ENCODE peak calls at places on chromosomes 7 and 10, in seven cellular contexts. F is naive thymus-derived CD4-positive, alpha-beta T cell; C is uterus; R is lung; E is OCI-LY7; B is activated CD4-positive, alpha-beta T cell treated with anti-CD3 and anti-CD28 coated beads, Interleukin-2, amount 50 U/mL, for 1 hour; H is activated CD8-positive, alpha-beta T cell treated with anti-CD3 and anti-CD28 coated beads for 36 hours. N is an unnamed sample.

GRCh38 chr10:74177140-74177677 is 26.2 kb downstream of the ADK start:
- DNase-seq in F (no peak), C (peak), R (peak), E (peak), B (peak), H (peak), N (no peak)

GRCh38 chr7:77391230-77391629 is 24.9 kb downstream of the GSAP start:
- DNase-seq in F (no peak), C (no peak), R (no peak), E (no peak), B (no peak), H (no peak), N (no peak)

GRCh38 chr7:29398011-29398410 is 165.6 kb upstream of the PRR15 start:
- DNase-seq in F (no peak), C (no peak), R (no peak), E (no peak), B (no peak), H (no peak), N (no peak)

GRCh38 chr10:131755200-131755599 is 145.6 kb upstream of the PPP2R2D start:
- DNase-seq in F (no peak), C (no peak), R (no peak), E (no peak), B (no peak), H (no peak), N (no peak)

GRCh38 chr10:208616-209015 is 73.4 kb downstream of the ZMYND11 start:
- DNase-seq in F (no peak), C (no peak), R (no peak), E (no peak), B (no peak), H (no peak), N (no peak)

GRCh38 chr10:81042647-81043046 is 504.9 kb downstream of the SH2D4B start:
- DNase-seq in F (no peak), C (no peak), R (no peak), E (no peak), B (no peak), H (no peak), N (no peak)

GRCh38 chr7:16326099-16326498 is 95.2 kb downstream of the CRPPA start:
- DNase-seq in F (no peak), C (no peak), R (no peak), E (no peak), B (no peak), H (no peak), N (no peak)

GRCh38 chr10:69648461-69648860 is 18.4 kb downstream of the FAM241B start:
- DNase-seq in F (no peak), C (no peak), R (no peak), E (no peak), B (no peak), H (no peak), N (no peak)

GRCh38 chr7:46838463-46838862 is 743.4 kb downstream of the TNS3 start:
- DNase-seq in F (no peak), C (no peak), R (no peak), E (no peak), B (no peak), H (no peak), N (no peak)

GRCh38 chr7:146414872-146415271 is 298.3 kb downstream of the CNTNAP2 start:
- DNase-seq in F (no peak), C (no peak), R (no peak), E (no peak), B (no peak), H (no peak), N (no peak)

GRCh38 chr10:20598590-20598989 is 298.5 kb downstream of the NEBL start:
- DNase-seq in F (no peak), C (peak), R (peak), E (no peak), B (no peak), H (no peak), N (peak)

GRCh38 chr10:11205026-11205772 is 187.5 kb downstream of the CELF2 start:
- DNase-seq in F (no peak), C (no peak), R (no peak), E (no peak), B (no peak), H (peak), N (peak)

GRCh38 chr10:104334965-104335650 is 3.2 kb downstream of the ITPRIP start:
- DNase-seq in F (no peak), C (no peak), R (no peak), E (no peak), B (no peak), H (no peak), N (no peak)

GRCh38 chr7:137895301-137896201 is 48.8 kb upstream of the DGKI start:
- DNase-seq in F (no peak), C (no peak), R (no peak), E (no peak), B (no peak), H (peak), N (no peak)

GRCh38 chr10:25101466-25101865 is 73.3 kb upstream of the GPR158 start:
- DNase-seq in F (no peak), C (no peak), R (no peak), E (no peak), B (no peak), H (no peak), N (no peak)

GRCh38 chr10:91380873-91381561 is 29.1 kb upstream of the HECTD2 start:
- DNase-seq in F (no peak), C (no peak), R (no peak), E (no peak), B (no peak), H (no peak), N (no peak)

GRCh38 chr7:155216475-155217272 is 81.0 kb upstream of the INSIG1 start:
- DNase-seq in F (no peak), C (no peak), R (no peak), E (no peak), B (no peak), H (no peak), N (no peak)

GRCh38 chr7:85600425-85600824 is 413.6 kb upstream of the SEMA3D start:
- DNase-seq in F (no peak), C (no peak), R (no peak), E (no peak), B (no peak), H (no peak), N (no peak)

GRCh38 chr7:43589728-43590127 is 6.8 kb downstream of the STK17A start:
- DNase-seq in F (no peak), C (no peak), R (no peak), E (no peak), B (no peak), H (no peak), N (no peak)

GRCh38 chr7:80882213-80882801 is 36.5 kb downstream of the SEMA3C start:
- DNase-seq in F (no peak), C (no peak), R (no peak), E (no peak), B (no peak), H (no peak), N (no peak)

GRCh38 chr7:77205706-77206105 is 6.1 kb upstream of the FGL2 start:
- DNase-seq in F (no peak), C (no peak), R (no peak), E (no peak), B (no peak), H (no peak), N (no peak)

GRCh38 chr7:27171636-27172387 is 2.3 kb downstream of the HOXA10 start:
- DNase-seq in F (no peak), C (peak), R (no peak), E (no peak), B (no peak), H (no peak), N (no peak)

GRCh38 chr10:67851229-67851628 is 13.2 kb upstream of the DNAJC12 start:
- DNase-seq in F (no peak), C (no peak), R (no peak), E (no peak), B (no peak), H (no peak), N (no peak)

GRCh38 chr7:26627871-26628270 is 236.5 kb downstream of the SKAP2 start:
- DNase-seq in F (no peak), C (no peak), R (no peak), E (no peak), B (no peak), H (no peak), N (no peak)

GRCh38 chr7:105647591-105647990 is 66.3 kb upstream of the EFCAB10 start:
- DNase-seq in F (no peak), C (no peak), R (no peak), E (no peak), B (no peak), H (no peak), N (no peak)

GRCh38 chr7:36416251-36416650 is 26.6 kb downstream of the ANLN start:
- DNase-seq in F (no peak), C (no peak), R (no peak), E (no peak), B (no peak), H (no peak), N (no peak)

GRCh38 chr7:27166475-27167169 is 1.3 kb upstream of the HOXA9 start:
- DNase-seq in F (no peak), C (no peak), R (no peak), E (no peak), B (no peak), H (no peak), N (no peak)

GRCh38 chr10:48587101-48587500 is 17.8 kb downstream of the ARHGAP22 start:
- DNase-seq in F (no peak), C (no peak), R (no peak), E (no peak), B (no peak), H (no peak), N (no peak)